ENCODE peak calls at places on chromosomes 13 and 19, in nine cellular contexts. One of them, this sample, is unnamed.

GRCh38 chr19:5774921-5775320 is 9.6 kb downstream of the PRR22 start:
- DNase-seq in psoas muscle: no peak
- DNase-seq in activated CD4-positive, CD25-positive, alpha-beta regulatory T cell: no peak
- DNase-seq in stimulated activated CD8-positive, alpha-beta memory T cell treated with anti-CD3 and anti-CD28 coated beads, Interleukin-15, amount 100 ng/mL, for 24 hours: no peak
- DNase-seq in thyroid gland: peak; percentile 52
- DNase-seq in activated T-cell treated with anti-CD3 and anti-CD28 coated beads for 1 hour: no peak
- DNase-seq in stimulated activated CD4-positive, alpha-beta T cell treated with anti-CD3 and anti-CD28 coated beads, Interleukin-4, amount 100 ng/mL, for 4 hours: no peak
- DNase-seq in HCEC 1CT: no peak
- DNase-seq in substantia nigra: no peak
- DNase-seq in this sample: no peak

GRCh38 chr19:48780684-48781391 is 25.5 kb downstream of the FGF21 start:
- DNase-seq in psoas muscle: no peak
- DNase-seq in activated CD4-positive, CD25-positive, alpha-beta regulatory T cell: no peak
- DNase-seq in stimulated activated CD8-positive, alpha-beta memory T cell treated with anti-CD3 and anti-CD28 coated beads, Interleukin-15, amount 100 ng/mL, for 24 hours: no peak
- DNase-seq in thyroid gland: peak; percentile 17
- DNase-seq in activated T-cell treated with anti-CD3 and anti-CD28 coated beads for 1 hour: no peak
- DNase-seq in stimulated activated CD4-positive, alpha-beta T cell treated with anti-CD3 and anti-CD28 coated beads, Interleukin-4, amount 100 ng/mL, for 4 hours: no peak
- DNase-seq in HCEC 1CT: peak; percentile 56
- DNase-seq in substantia nigra: no peak
- DNase-seq in this sample: no peak

GRCh38 chr13:28685892-28686291 is 27.0 kb downstream of the POMP start:
- DNase-seq in psoas muscle: no peak
- DNase-seq in activated CD4-positive, CD25-positive, alpha-beta regulatory T cell: no peak
- DNase-seq in stimulated activated CD8-positive, alpha-beta memory T cell treated with anti-CD3 and anti-CD28 coated beads, Interleukin-15, amount 100 ng/mL, for 24 hours: no peak
- DNase-seq in thyroid gland: no peak
- DNase-seq in activated T-cell treated with anti-CD3 and anti-CD28 coated beads for 1 hour: no peak
- DNase-seq in stimulated activated CD4-positive, alpha-beta T cell treated with anti-CD3 and anti-CD28 coated beads, Interleukin-4, amount 100 ng/mL, for 4 hours: no peak
- DNase-seq in HCEC 1CT: no peak
- DNase-seq in substantia nigra: no peak
- DNase-seq in this sample: no peak

GRCh38 chr19:40771101-40771539 is 4.2 kb upstream of the MIA start:
- DNase-seq in psoas muscle: no peak
- DNase-seq in activated CD4-positive, CD25-positive, alpha-beta regulatory T cell: no peak
- DNase-seq in stimulated activated CD8-positive, alpha-beta memory T cell treated with anti-CD3 and anti-CD28 coated beads, Interleukin-15, amount 100 ng/mL, for 24 hours: no peak
- DNase-seq in thyroid gland: no peak
- DNase-seq in activated T-cell treated with anti-CD3 and anti-CD28 coated beads for 1 hour: no peak
- DNase-seq in stimulated activated CD4-positive, alpha-beta T cell treated with anti-CD3 and anti-CD28 coated beads, Interleukin-4, amount 100 ng/mL, for 4 hours: no peak
- DNase-seq in HCEC 1CT: no peak
- DNase-seq in substantia nigra: no peak
- DNase-seq in this sample: no peak

GRCh38 chr19:2550431-2551171 is 74.7 kb downstream of the GADD45B start:
- DNase-seq in psoas muscle: peak; percentile 74
- DNase-seq in activated CD4-positive, CD25-positive, alpha-beta regulatory T cell: no peak
- DNase-seq in stimulated activated CD8-positive, alpha-beta memory T cell treated with anti-CD3 and anti-CD28 coated beads, Interleukin-15, amount 100 ng/mL, for 24 hours: no peak
- DNase-seq in thyroid gland: no peak
- DNase-seq in activated T-cell treated with anti-CD3 and anti-CD28 coated beads for 1 hour: no peak
- DNase-seq in stimulated activated CD4-positive, alpha-beta T cell treated with anti-CD3 and anti-CD28 coated beads, Interleukin-4, amount 100 ng/mL, for 4 hours: no peak
- DNase-seq in HCEC 1CT: no peak
- DNase-seq in substantia nigra: peak; percentile 18
- DNase-seq in this sample: no peak

GRCh38 chr19:11094520-11094894 is 5.2 kb downstream of the LDLR start:
- DNase-seq in psoas muscle: no peak
- DNase-seq in activated CD4-positive, CD25-positive, alpha-beta regulatory T cell: no peak
- DNase-seq in stimulated activated CD8-positive, alpha-beta memory T cell treated with anti-CD3 and anti-CD28 coated beads, Interleukin-15, amount 100 ng/mL, for 24 hours: no peak
- DNase-seq in thyroid gland: no peak
- DNase-seq in activated T-cell treated with anti-CD3 and anti-CD28 coated beads for 1 hour: no peak
- DNase-seq in stimulated activated CD4-positive, alpha-beta T cell treated with anti-CD3 and anti-CD28 coated beads, Interleukin-4, amount 100 ng/mL, for 4 hours: no peak
- DNase-seq in HCEC 1CT: no peak
- DNase-seq in substantia nigra: no peak
- DNase-seq in this sample: no peak

GRCh38 chr19:35397064-35397463 is 26.2 kb downstream of the GPR42 start:
- DNase-seq in psoas muscle: no peak
- DNase-seq in activated CD4-positive, CD25-positive, alpha-beta regulatory T cell: no peak
- DNase-seq in stimulated activated CD8-positive, alpha-beta memory T cell treated with anti-CD3 and anti-CD28 coated beads, Interleukin-15, amount 100 ng/mL, for 24 hours: no peak
- DNase-seq in thyroid gland: no peak
- DNase-seq in activated T-cell treated with anti-CD3 and anti-CD28 coated beads for 1 hour: no peak
- DNase-seq in stimulated activated CD4-positive, alpha-beta T cell treated with anti-CD3 and anti-CD28 coated beads, Interleukin-4, amount 100 ng/mL, for 4 hours: no peak
- DNase-seq in HCEC 1CT: no peak
- DNase-seq in substantia nigra: no peak
- DNase-seq in this sample: no peak

GRCh38 chr13:23794267-23795161 is 94.7 kb downstream of the MIPEP start:
- DNase-seq in psoas muscle: no peak
- DNase-seq in activated CD4-positive, CD25-positive, alpha-beta regulatory T cell: no peak
- DNase-seq in stimulated activated CD8-positive, alpha-beta memory T cell treated with anti-CD3 and anti-CD28 coated beads, Interleukin-15, amount 100 ng/mL, for 24 hours: no peak
- DNase-seq in thyroid gland: no peak
- DNase-seq in activated T-cell treated with anti-CD3 and anti-CD28 coated beads for 1 hour: no peak
- DNase-seq in stimulated activated CD4-positive, alpha-beta T cell treated with anti-CD3 and anti-CD28 coated beads, Interleukin-4, amount 100 ng/mL, for 4 hours: no peak
- DNase-seq in HCEC 1CT: peak; percentile 86
- DNase-seq in substantia nigra: no peak
- DNase-seq in this sample: no peak

GRCh38 chr19:13093407-13094284 is 9.0 kb downstream of the LYL1 start:
- DNase-seq in psoas muscle: peak; percentile 87
- DNase-seq in activated CD4-positive, CD25-positive, alpha-beta regulatory T cell: peak; percentile 51
- DNase-seq in stimulated activated CD8-positive, alpha-beta memory T cell treated with anti-CD3 and anti-CD28 coated beads, Interleukin-15, amount 100 ng/mL, for 24 hours: peak; percentile 68
- DNase-seq in thyroid gland: peak; percentile 72
- DNase-seq in activated T-cell treated with anti-CD3 and anti-CD28 coated beads for 1 hour: peak; percentile 82
- DNase-seq in stimulated activated CD4-positive, alpha-beta T cell treated with anti-CD3 and anti-CD28 coated beads, Interleukin-4, amount 100 ng/mL, for 4 hours: peak; percentile 71
- DNase-seq in HCEC 1CT: peak; percentile 66
- DNase-seq in substantia nigra: peak; percentile 66
- DNase-seq in this sample: peak; percentile 63

GRCh38 chr13:100363874-100364273 is 224.7 kb downstream of the GGACT start:
- DNase-seq in psoas muscle: no peak
- DNase-seq in activated CD4-positive, CD25-positive, alpha-beta regulatory T cell: no peak
- DNase-seq in stimulated activated CD8-positive, alpha-beta memory T cell treated with anti-CD3 and anti-CD28 coated beads, Interleukin-15, amount 100 ng/mL, for 24 hours: no peak
- DNase-seq in thyroid gland: no peak
- DNase-seq in activated T-cell treated with anti-CD3 and anti-CD28 coated beads for 1 hour: no peak
- DNase-seq in stimulated activated CD4-positive, alpha-beta T cell treated with anti-CD3 and anti-CD28 coated beads, Interleukin-4, amount 100 ng/mL, for 4 hours: no peak
- DNase-seq in HCEC 1CT: peak; percentile 70
- DNase-seq in substantia nigra: no peak
- DNase-seq in this sample: no peak

GRCh38 chr13:31224174-31224669 is 24.4 kb downstream of the B3GLCT start:
- DNase-seq in psoas muscle: no peak
- DNase-seq in activated CD4-positive, CD25-positive, alpha-beta regulatory T cell: no peak
- DNase-seq in stimulated activated CD8-positive, alpha-beta memory T cell treated with anti-CD3 and anti-CD28 coated beads, Interleukin-15, amount 100 ng/mL, for 24 hours: no peak
- DNase-seq in thyroid gland: no peak
- DNase-seq in activated T-cell treated with anti-CD3 and anti-CD28 coated beads for 1 hour: no peak
- DNase-seq in stimulated activated CD4-positive, alpha-beta T cell treated with anti-CD3 and anti-CD28 coated beads, Interleukin-4, amount 100 ng/mL, for 4 hours: no peak
- DNase-seq in HCEC 1CT: no peak
- DNase-seq in substantia nigra: no peak
- DNase-seq in this sample: no peak

GRCh38 chr19:55208880-55209429 is 346 bp downstream of the PTPRH start:
- DNase-seq in psoas muscle: no peak
- DNase-seq in activated CD4-positive, CD25-positive, alpha-beta regulatory T cell: peak; percentile 25
- DNase-seq in stimulated activated CD8-positive, alpha-beta memory T cell treated with anti-CD3 and anti-CD28 coated beads, Interleukin-15, amount 100 ng/mL, for 24 hours: no peak
- DNase-seq in thyroid gland: no peak
- DNase-seq in activated T-cell treated with anti-CD3 and anti-CD28 coated beads for 1 hour: no peak
- DNase-seq in stimulated activated CD4-positive, alpha-beta T cell treated with anti-CD3 and anti-CD28 coated beads, Interleukin-4, amount 100 ng/mL, for 4 hours: no peak
- DNase-seq in HCEC 1CT: no peak
- DNase-seq in substantia nigra: no peak
- DNase-seq in this sample: peak; percentile 5

GRCh38 chr19:19420570-19421301 is 15.3 kb downstream of the GATAD2A start:
- DNase-seq in psoas muscle: no peak
- DNase-seq in activated CD4-positive, CD25-positive, alpha-beta regulatory T cell: no peak
- DNase-seq in stimulated activated CD8-positive, alpha-beta memory T cell treated with anti-CD3 and anti-CD28 coated beads, Interleukin-15, amount 100 ng/mL, for 24 hours: no peak
- DNase-seq in thyroid gland: no peak
- DNase-seq in activated T-cell treated with anti-CD3 and anti-CD28 coated beads for 1 hour: no peak
- DNase-seq in stimulated activated CD4-positive, alpha-beta T cell treated with anti-CD3 and anti-CD28 coated beads, Interleukin-4, amount 100 ng/mL, for 4 hours: no peak
- DNase-seq in HCEC 1CT: no peak
- DNase-seq in substantia nigra: no peak
- DNase-seq in this sample: peak; percentile 26

GRCh38 chr13:50891206-50891605 is 18.4 kb upstream of the RNASEH2B start:
- DNase-seq in psoas muscle: no peak
- DNase-seq in activated CD4-positive, CD25-positive, alpha-beta regulatory T cell: no peak
- DNase-seq in stimulated activated CD8-positive, alpha-beta memory T cell treated with anti-CD3 and anti-CD28 coated beads, Interleukin-15, amount 100 ng/mL, for 24 hours: no peak
- DNase-seq in thyroid gland: no peak
- DNase-seq in activated T-cell treated with anti-CD3 and anti-CD28 coated beads for 1 hour: no peak
- DNase-seq in stimulated activated CD4-positive, alpha-beta T cell treated with anti-CD3 and anti-CD28 coated beads, Interleukin-4, amount 100 ng/mL, for 4 hours: no peak
- DNase-seq in HCEC 1CT: no peak
- DNase-seq in substantia nigra: no peak
- DNase-seq in this sample: no peak

GRCh38 chr19:45446295-45446694 is 21.5 kb upstream of the FOSB start:
- DNase-seq in psoas muscle: no peak
- DNase-seq in activated CD4-positive, CD25-positive, alpha-beta regulatory T cell: no peak
- DNase-seq in stimulated activated CD8-positive, alpha-beta memory T cell treated with anti-CD3 and anti-CD28 coated beads, Interleukin-15, amount 100 ng/mL, for 24 hours: no peak
- DNase-seq in thyroid gland: no peak
- DNase-seq in activated T-cell treated with anti-CD3 and anti-CD28 coated beads for 1 hour: no peak
- DNase-seq in stimulated activated CD4-positive, alpha-beta T cell treated with anti-CD3 and anti-CD28 coated beads, Interleukin-4, amount 100 ng/mL, for 4 hours: no peak
- DNase-seq in HCEC 1CT: peak; percentile 42
- DNase-seq in substantia nigra: no peak
- DNase-seq in this sample: no peak

GRCh38 chr19:56765107-56765506 is 75.4 kb downstream of the PEG3 start:
- DNase-seq in psoas muscle: peak; percentile 67
- DNase-seq in activated CD4-positive, CD25-positive, alpha-beta regulatory T cell: no peak
- DNase-seq in stimulated activated CD8-positive, alpha-beta memory T cell treated with anti-CD3 and anti-CD28 coated beads, Interleukin-15, amount 100 ng/mL, for 24 hours: no peak
- DNase-seq in thyroid gland: peak; percentile 64
- DNase-seq in activated T-cell treated with anti-CD3 and anti-CD28 coated beads for 1 hour: no peak
- DNase-seq in stimulated activated CD4-positive, alpha-beta T cell treated with anti-CD3 and anti-CD28 coated beads, Interleukin-4, amount 100 ng/mL, for 4 hours: no peak
- DNase-seq in HCEC 1CT: no peak
- DNase-seq in substantia nigra: peak; percentile 49
- DNase-seq in this sample: no peak

GRCh38 chr19:7575426-7576040 is 20.1 kb upstream of the CAMSAP3 start:
- DNase-seq in psoas muscle: no peak
- DNase-seq in activated CD4-positive, CD25-positive, alpha-beta regulatory T cell: no peak
- DNase-seq in stimulated activated CD8-positive, alpha-beta memory T cell treated with anti-CD3 and anti-CD28 coated beads, Interleukin-15, amount 100 ng/mL, for 24 hours: no peak
- DNase-seq in thyroid gland: no peak
- DNase-seq in activated T-cell treated with anti-CD3 and anti-CD28 coated beads for 1 hour: no peak
- DNase-seq in stimulated activated CD4-positive, alpha-beta T cell treated with anti-CD3 and anti-CD28 coated beads, Interleukin-4, amount 100 ng/mL, for 4 hours: no peak
- DNase-seq in HCEC 1CT: no peak
- DNase-seq in substantia nigra: no peak
- DNase-seq in this sample: no peak

GRCh38 chr13:50208826-50209335 is 193.6 kb downstream of the KCNRG start:
- DNase-seq in psoas muscle: peak; percentile 42
- DNase-seq in activated CD4-positive, CD25-positive, alpha-beta regulatory T cell: no peak
- DNase-seq in stimulated activated CD8-positive, alpha-beta memory T cell treated with anti-CD3 and anti-CD28 coated beads, Interleukin-15, amount 100 ng/mL, for 24 hours: no peak
- DNase-seq in thyroid gland: peak; percentile 58
- DNase-seq in activated T-cell treated with anti-CD3 and anti-CD28 coated beads for 1 hour: no peak
- DNase-seq in stimulated activated CD4-positive, alpha-beta T cell treated with anti-CD3 and anti-CD28 coated beads, Interleukin-4, amount 100 ng/mL, for 4 hours: no peak
- DNase-seq in HCEC 1CT: peak; percentile 59
- DNase-seq in substantia nigra: peak; percentile 3
- DNase-seq in this sample: no peak

GRCh38 chr13:27288397-27288796 is 17.8 kb downstream of the RASL11A start:
- DNase-seq in psoas muscle: no peak
- DNase-seq in activated CD4-positive, CD25-positive, alpha-beta regulatory T cell: no peak
- DNase-seq in stimulated activated CD8-positive, alpha-beta memory T cell treated with anti-CD3 and anti-CD28 coated beads, Interleukin-15, amount 100 ng/mL, for 24 hours: no peak
- DNase-seq in thyroid gland: no peak
- DNase-seq in activated T-cell treated with anti-CD3 and anti-CD28 coated beads for 1 hour: no peak
- DNase-seq in stimulated activated CD4-positive, alpha-beta T cell treated with anti-CD3 and anti-CD28 coated beads, Interleukin-4, amount 100 ng/mL, for 4 hours: no peak
- DNase-seq in HCEC 1CT: no peak
- DNase-seq in substantia nigra: no peak
- DNase-seq in this sample: no peak

GRCh38 chr13:99374994-99375805 is 68.0 kb upstream of the GPR183 start:
- DNase-seq in psoas muscle: no peak
- DNase-seq in activated CD4-positive, CD25-positive, alpha-beta regulatory T cell: no peak
- DNase-seq in stimulated activated CD8-positive, alpha-beta memory T cell treated with anti-CD3 and anti-CD28 coated beads, Interleukin-15, amount 100 ng/mL, for 24 hours: no peak
- DNase-seq in thyroid gland: peak; percentile 19
- DNase-seq in activated T-cell treated with anti-CD3 and anti-CD28 coated beads for 1 hour: no peak
- DNase-seq in stimulated activated CD4-positive, alpha-beta T cell treated with anti-CD3 and anti-CD28 coated beads, Interleukin-4, amount 100 ng/mL, for 4 hours: no peak
- DNase-seq in HCEC 1CT: no peak
- DNase-seq in substantia nigra: no peak
- DNase-seq in this sample: no peak

GRCh38 chr13:75788494-75788991 is 152.4 kb downstream of the LMO7 start:
- DNase-seq in psoas muscle: peak; percentile 20
- DNase-seq in activated CD4-positive, CD25-positive, alpha-beta regulatory T cell: no peak
- DNase-seq in stimulated activated CD8-positive, alpha-beta memory T cell treated with anti-CD3 and anti-CD28 coated beads, Interleukin-15, amount 100 ng/mL, for 24 hours: no peak
- DNase-seq in thyroid gland: peak; percentile 58
- DNase-seq in activated T-cell treated with anti-CD3 and anti-CD28 coated beads for 1 hour: no peak
- DNase-seq in stimulated activated CD4-positive, alpha-beta T cell treated with anti-CD3 and anti-CD28 coated beads, Interleukin-4, amount 100 ng/mL, for 4 hours: no peak
- DNase-seq in HCEC 1CT: peak; percentile 98
- DNase-seq in substantia nigra: no peak
- DNase-seq in this sample: no peak

This sample was measured in stimulated activated naive CD4-positive, alpha-beta T cell treated with Interleukin-2 at 50 U/mL for 16 hours.